ENCODE peak calls at places on chromosomes 3 and 15, in five cellular contexts. One of them, this sample, is unnamed.

GRCh38 chr15:91271565-91272153 is 171.6 kb downstream of the SV2B start:
- DNase-seq in IMR-90: peak; percentile 65
- DNase-seq in astrocyte of the spinal cord: peak; percentile 73
- DNase-seq in left ventricle myocardium inferior: no peak
- DNase-seq in mesothelial cell of epicardium: no peak
- DNase-seq in this sample: no peak

GRCh38 chr3:9295007-9295406 is 45.6 kb upstream of the SRGAP3 start:
- DNase-seq in IMR-90: no peak
- DNase-seq in astrocyte of the spinal cord: no peak
- DNase-seq in left ventricle myocardium inferior: no peak
- DNase-seq in mesothelial cell of epicardium: no peak
- DNase-seq in this sample: no peak

GRCh38 chr3:158453865-158454264 is 117.1 kb upstream of the MLF1 start:
- DNase-seq in IMR-90: no peak
- DNase-seq in astrocyte of the spinal cord: no peak
- DNase-seq in left ventricle myocardium inferior: no peak
- DNase-seq in mesothelial cell of epicardium: no peak
- DNase-seq in this sample: no peak

GRCh38 chr3:13574083-13574797 is 25.3 kb downstream of the FBLN2 start:
- DNase-seq in IMR-90: no peak
- DNase-seq in astrocyte of the spinal cord: no peak
- DNase-seq in left ventricle myocardium inferior: no peak
- DNase-seq in mesothelial cell of epicardium: no peak
- DNase-seq in this sample: peak; percentile 85

GRCh38 chr3:146250449-146251382 is at the start of gene PLSCR4:
- DNase-seq in IMR-90: peak; percentile 47
- DNase-seq in astrocyte of the spinal cord: peak; percentile 83
- DNase-seq in left ventricle myocardium inferior: peak; percentile 87
- DNase-seq in mesothelial cell of epicardium: peak; percentile 38
- DNase-seq in this sample: no peak

GRCh38 chr3:113516115-113516505 is 1.2 kb upstream of the SPICE1 start:
- DNase-seq in IMR-90: no peak
- DNase-seq in astrocyte of the spinal cord: no peak
- DNase-seq in left ventricle myocardium inferior: no peak
- DNase-seq in mesothelial cell of epicardium: no peak
- DNase-seq in this sample: no peak

GRCh38 chr3:36483709-36484108 is 103.4 kb downstream of the STAC start:
- DNase-seq in IMR-90: no peak
- DNase-seq in astrocyte of the spinal cord: no peak
- DNase-seq in left ventricle myocardium inferior: no peak
- DNase-seq in mesothelial cell of epicardium: no peak
- DNase-seq in this sample: no peak

GRCh38 chr3:185988816-185989175 is 51.0 kb upstream of the TRA2B start:
- DNase-seq in IMR-90: peak; percentile 23
- DNase-seq in astrocyte of the spinal cord: no peak
- DNase-seq in left ventricle myocardium inferior: no peak
- DNase-seq in mesothelial cell of epicardium: no peak
- DNase-seq in this sample: no peak

GRCh38 chr3:136898954-136899353 is 36.9 kb downstream of the NCK1 start:
- DNase-seq in IMR-90: peak; percentile 9
- DNase-seq in astrocyte of the spinal cord: no peak
- DNase-seq in left ventricle myocardium inferior: no peak
- DNase-seq in mesothelial cell of epicardium: no peak
- DNase-seq in this sample: no peak

GRCh38 chr15:67941643-67942315 is 101.9 kb upstream of the RNU6-1 start:
- DNase-seq in IMR-90: peak; percentile 12
- DNase-seq in astrocyte of the spinal cord: no peak
- DNase-seq in left ventricle myocardium inferior: no peak
- DNase-seq in mesothelial cell of epicardium: peak; percentile 25
- DNase-seq in this sample: no peak

GRCh38 chr15:67931861-67932260 is 92.0 kb upstream of the RNU6-1 start:
- DNase-seq in IMR-90: no peak
- DNase-seq in astrocyte of the spinal cord: no peak
- DNase-seq in left ventricle myocardium inferior: no peak
- DNase-seq in mesothelial cell of epicardium: no peak
- DNase-seq in this sample: no peak

GRCh38 chr15:67940324-67940719 is 100.5 kb upstream of the RNU6-1 start:
- DNase-seq in IMR-90: no peak
- DNase-seq in astrocyte of the spinal cord: no peak
- DNase-seq in left ventricle myocardium inferior: no peak
- DNase-seq in mesothelial cell of epicardium: no peak
- DNase-seq in this sample: no peak

GRCh38 chr15:67935244-67935643 is 95.4 kb upstream of the RNU6-1 start:
- DNase-seq in IMR-90: no peak
- DNase-seq in astrocyte of the spinal cord: no peak
- DNase-seq in left ventricle myocardium inferior: no peak
- DNase-seq in mesothelial cell of epicardium: no peak
- DNase-seq in this sample: no peak

GRCh38 chr15:67937153-67937761 is 97.4 kb upstream of the RNU6-1 start:
- DNase-seq in IMR-90: no peak
- DNase-seq in astrocyte of the spinal cord: no peak
- DNase-seq in left ventricle myocardium inferior: no peak
- DNase-seq in mesothelial cell of epicardium: no peak
- DNase-seq in this sample: no peak
- TF ChIP-seq CTCF in IMR-90: no peak
- TF ChIP-seq CTCF in astrocyte of the spinal cord: no peak
- TF ChIP-seq CTCF in left ventricle myocardium inferior: no peak
- TF ChIP-seq CTCF in mesothelial cell of epicardium: no peak
- TF ChIP-seq CTCF in this sample: no peak

GRCh38 chr3:46607603-46608028 is 4.7 kb upstream of the FAM240A start:
- DNase-seq in IMR-90: no peak
- DNase-seq in astrocyte of the spinal cord: peak; percentile 3
- DNase-seq in left ventricle myocardium inferior: no peak
- DNase-seq in mesothelial cell of epicardium: no peak
- DNase-seq in this sample: no peak
- TF ChIP-seq CTCF in IMR-90: no peak
- TF ChIP-seq CTCF in astrocyte of the spinal cord: peak; percentile 13
- TF ChIP-seq CTCF in left ventricle myocardium inferior: no peak
- TF ChIP-seq CTCF in mesothelial cell of epicardium: no peak
- TF ChIP-seq CTCF in this sample: peak; percentile 49

GRCh38 chr15:52329150-52329549 is 33.5 kb upstream of the MYO5C start:
- DNase-seq in IMR-90: no peak
- DNase-seq in astrocyte of the spinal cord: no peak
- DNase-seq in left ventricle myocardium inferior: no peak
- DNase-seq in mesothelial cell of epicardium: no peak
- DNase-seq in this sample: no peak

GRCh38 chr15:52329980-52330379 is 34.4 kb upstream of the MYO5C start:
- DNase-seq in IMR-90: no peak
- DNase-seq in astrocyte of the spinal cord: no peak
- DNase-seq in left ventricle myocardium inferior: no peak
- DNase-seq in mesothelial cell of epicardium: no peak
- DNase-seq in this sample: no peak

GRCh38 chr15:52328680-52329079 is 33.1 kb upstream of the MYO5C start:
- DNase-seq in IMR-90: no peak
- DNase-seq in astrocyte of the spinal cord: no peak
- DNase-seq in left ventricle myocardium inferior: no peak
- DNase-seq in mesothelial cell of epicardium: no peak
- DNase-seq in this sample: no peak

GRCh38 chr15:52334491-52335160 is 39.0 kb upstream of the MYO5C start:
- DNase-seq in IMR-90: peak; percentile 49
- DNase-seq in astrocyte of the spinal cord: no peak
- DNase-seq in left ventricle myocardium inferior: no peak
- DNase-seq in mesothelial cell of epicardium: no peak
- DNase-seq in this sample: no peak

GRCh38 chr15:52331490-52332240 is 36.1 kb upstream of the MYO5C start:
- DNase-seq in IMR-90: peak; percentile 54
- DNase-seq in astrocyte of the spinal cord: peak; percentile 62
- DNase-seq in left ventricle myocardium inferior: no peak
- DNase-seq in mesothelial cell of epicardium: no peak
- DNase-seq in this sample: no peak
- TF ChIP-seq CTCF in IMR-90: peak; percentile 51
- TF ChIP-seq CTCF in astrocyte of the spinal cord: peak; percentile 53
- TF ChIP-seq CTCF in left ventricle myocardium inferior: peak; percentile 58
- TF ChIP-seq CTCF in mesothelial cell of epicardium: no peak
- TF ChIP-seq CTCF in this sample: peak; percentile 58

DNA sequence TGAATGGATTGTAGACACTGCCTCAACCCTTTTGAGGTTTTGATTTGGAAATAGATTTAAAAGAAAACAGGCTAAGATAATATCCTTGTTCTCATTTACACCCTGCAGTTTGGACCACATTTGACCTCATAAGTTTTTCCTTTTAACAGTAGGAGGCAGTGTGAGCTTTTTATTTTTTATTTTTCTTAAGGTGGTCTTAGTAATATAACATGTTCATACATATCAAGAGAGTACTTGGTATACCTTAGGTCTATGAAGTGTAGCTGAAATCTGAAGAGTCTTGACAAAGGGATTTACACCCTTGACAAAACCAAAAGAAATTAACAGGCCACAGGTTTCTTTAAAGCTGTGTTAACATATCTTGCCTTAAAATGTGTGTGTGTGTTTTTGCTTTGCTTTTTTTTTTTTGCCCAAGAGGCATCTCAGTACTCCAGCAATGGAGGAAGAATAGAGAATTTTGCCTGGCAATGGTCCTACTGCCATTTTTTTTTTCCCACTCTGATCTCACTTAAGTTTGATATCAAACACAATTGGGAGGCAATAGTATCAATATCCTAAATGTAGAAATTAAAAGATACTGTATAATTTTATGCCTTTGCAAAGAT is 3.3 kb downstream of the RAP2B start:
- DNase-seq in IMR-90: peak; percentile 42
- DNase-seq in astrocyte of the spinal cord: peak; percentile 73
- DNase-seq in left ventricle myocardium inferior: no peak
- DNase-seq in mesothelial cell of epicardium: no peak
- DNase-seq in this sample: no peak
- TF ChIP-seq CTCF in IMR-90: peak; percentile 43
- TF ChIP-seq CTCF in astrocyte of the spinal cord: peak; percentile 30
- TF ChIP-seq CTCF in left ventricle myocardium inferior: peak; percentile 29
- TF ChIP-seq CTCF in mesothelial cell of epicardium: peak; percentile 25
- TF ChIP-seq CTCF in this sample: peak; percentile 41

GRCh38 chr3:168060317-168060716 is 35.4 kb downstream of the GOLIM4 start:
- DNase-seq in IMR-90: no peak
- DNase-seq in astrocyte of the spinal cord: no peak
- DNase-seq in left ventricle myocardium inferior: no peak
- DNase-seq in mesothelial cell of epicardium: no peak
- DNase-seq in this sample: no peak

GRCh38 chr3:168063122-168063521 is 32.6 kb downstream of the GOLIM4 start:
- DNase-seq in IMR-90: no peak
- DNase-seq in astrocyte of the spinal cord: no peak
- DNase-seq in left ventricle myocardium inferior: no peak
- DNase-seq in mesothelial cell of epicardium: no peak
- DNase-seq in this sample: no peak

GRCh38 chr3:168062679-168063078 is 33.0 kb downstream of the GOLIM4 start:
- DNase-seq in IMR-90: no peak
- DNase-seq in astrocyte of the spinal cord: no peak
- DNase-seq in left ventricle myocardium inferior: no peak
- DNase-seq in mesothelial cell of epicardium: no peak
- DNase-seq in this sample: no peak

GRCh38 chr3:168058482-168058881 is 37.2 kb downstream of the GOLIM4 start:
- DNase-seq in IMR-90: no peak
- DNase-seq in astrocyte of the spinal cord: no peak
- DNase-seq in left ventricle myocardium inferior: no peak
- DNase-seq in mesothelial cell of epicardium: no peak
- DNase-seq in this sample: no peak

GRCh38 chr3:168061332-168061996 is 34.3 kb downstream of the GOLIM4 start:
- DNase-seq in IMR-90: no peak
- DNase-seq in astrocyte of the spinal cord: no peak
- DNase-seq in left ventricle myocardium inferior: no peak
- DNase-seq in mesothelial cell of epicardium: no peak
- DNase-seq in this sample: no peak
- TF ChIP-seq CTCF in IMR-90: peak; percentile 27
- TF ChIP-seq CTCF in astrocyte of the spinal cord: no peak
- TF ChIP-seq CTCF in left ventricle myocardium inferior: no peak
- TF ChIP-seq CTCF in mesothelial cell of epicardium: no peak
- TF ChIP-seq CTCF in this sample: no peak

This sample was measured in type B pancreatic cell.